ENCODE peak calls at places on chromosomes 16 and 17, in ten cellular contexts. One of them, this sample, is unnamed.

GRCh38 chr16:27374794-27375499 is 27.0 kb upstream of the IL21R start:
- DNase-seq in stimulated activated CD4-positive, alpha-beta T cell treated with anti-CD3 and anti-CD28 coated beads, Interleukin-15, amount 100 ng/mL, for 1 hour: no peak
- DNase-seq in germinal center: peak
- DNase-seq in GM13977: peak
- DNase-seq in HFFc6: peak
- DNase-seq in activated effector memory CD4-positive, alpha-beta T cell treated with Interleukin-2 at 50 U/mL for 16 hours: peak
- DNase-seq in activated CD4-positive, CD25-positive, alpha-beta regulatory T cell: no peak
- DNase-seq in posterior cingulate gyrus: peak
- DNase-seq in T-helper 2 cell: peak
- DNase-seq in CD8-positive, alpha-beta T cell: no peak
- DNase-seq in this sample: peak

GRCh38 chr16:66275795-66276428 is 90.6 kb upstream of the CDH5 start:
- DNase-seq in T-helper 2 cell: no peak
- DNase-seq in germinal center: peak
- DNase-seq in HFFc6: peak
- DNase-seq in activated CD4-positive, CD25-positive, alpha-beta regulatory T cell: no peak
- DNase-seq in activated effector memory CD4-positive, alpha-beta T cell treated with Interleukin-2 at 50 U/mL for 16 hours: no peak
- DNase-seq in stimulated activated CD4-positive, alpha-beta T cell treated with anti-CD3 and anti-CD28 coated beads, Interleukin-15, amount 100 ng/mL, for 1 hour: no peak
- DNase-seq in CD8-positive, alpha-beta T cell: no peak
- DNase-seq in posterior cingulate gyrus: no peak
- DNase-seq in GM13977: peak
- DNase-seq in this sample: peak

GRCh38 chr16:19479302-19479721 is 42.6 kb downstream of the GDE1 start:
- DNase-seq in CD8-positive, alpha-beta T cell: no peak
- DNase-seq in stimulated activated CD4-positive, alpha-beta T cell treated with anti-CD3 and anti-CD28 coated beads, Interleukin-15, amount 100 ng/mL, for 1 hour: no peak
- DNase-seq in posterior cingulate gyrus: no peak
- DNase-seq in T-helper 2 cell: no peak
- DNase-seq in activated CD4-positive, CD25-positive, alpha-beta regulatory T cell: no peak
- DNase-seq in activated effector memory CD4-positive, alpha-beta T cell treated with Interleukin-2 at 50 U/mL for 16 hours: no peak
- DNase-seq in HFFc6: no peak
- DNase-seq in germinal center: no peak
- DNase-seq in GM13977: no peak
- DNase-seq in this sample: no peak

GRCh38 chr17:40922239-40922638 is 15.2 kb downstream of the KRT23 start:
- DNase-seq in GM13977: no peak
- DNase-seq in germinal center: no peak
- DNase-seq in T-helper 2 cell: no peak
- DNase-seq in activated CD4-positive, CD25-positive, alpha-beta regulatory T cell: no peak
- DNase-seq in CD8-positive, alpha-beta T cell: no peak
- DNase-seq in HFFc6: peak
- DNase-seq in stimulated activated CD4-positive, alpha-beta T cell treated with anti-CD3 and anti-CD28 coated beads, Interleukin-15, amount 100 ng/mL, for 1 hour: no peak
- DNase-seq in posterior cingulate gyrus: no peak
- DNase-seq in activated effector memory CD4-positive, alpha-beta T cell treated with Interleukin-2 at 50 U/mL for 16 hours: no peak
- DNase-seq in this sample: no peak

GRCh38 chr16:57945740-57946138 is 25.2 kb downstream of the CNGB1 start:
- DNase-seq in CD8-positive, alpha-beta T cell: no peak
- DNase-seq in stimulated activated CD4-positive, alpha-beta T cell treated with anti-CD3 and anti-CD28 coated beads, Interleukin-15, amount 100 ng/mL, for 1 hour: no peak
- DNase-seq in posterior cingulate gyrus: no peak
- DNase-seq in GM13977: no peak
- DNase-seq in HFFc6: no peak
- DNase-seq in activated effector memory CD4-positive, alpha-beta T cell treated with Interleukin-2 at 50 U/mL for 16 hours: no peak
- DNase-seq in T-helper 2 cell: no peak
- DNase-seq in activated CD4-positive, CD25-positive, alpha-beta regulatory T cell: no peak
- DNase-seq in germinal center: no peak
- DNase-seq in this sample: no peak

GRCh38 chr16:5054876-5055865 is 10.6 kb downstream of the C16orf89 start:
- DNase-seq in posterior cingulate gyrus: no peak
- DNase-seq in activated CD4-positive, CD25-positive, alpha-beta regulatory T cell: no peak
- DNase-seq in germinal center: no peak
- DNase-seq in HFFc6: no peak
- DNase-seq in stimulated activated CD4-positive, alpha-beta T cell treated with anti-CD3 and anti-CD28 coated beads, Interleukin-15, amount 100 ng/mL, for 1 hour: no peak
- DNase-seq in GM13977: no peak
- DNase-seq in T-helper 2 cell: no peak
- DNase-seq in CD8-positive, alpha-beta T cell: no peak
- DNase-seq in activated effector memory CD4-positive, alpha-beta T cell treated with Interleukin-2 at 50 U/mL for 16 hours: no peak
- DNase-seq in this sample: no peak

GRCh38 chr16:84759906-84760305 is 59.9 kb upstream of the CRISPLD2 start:
- DNase-seq in posterior cingulate gyrus: no peak
- DNase-seq in activated CD4-positive, CD25-positive, alpha-beta regulatory T cell: no peak
- DNase-seq in stimulated activated CD4-positive, alpha-beta T cell treated with anti-CD3 and anti-CD28 coated beads, Interleukin-15, amount 100 ng/mL, for 1 hour: no peak
- DNase-seq in germinal center: no peak
- DNase-seq in activated effector memory CD4-positive, alpha-beta T cell treated with Interleukin-2 at 50 U/mL for 16 hours: no peak
- DNase-seq in T-helper 2 cell: no peak
- DNase-seq in CD8-positive, alpha-beta T cell: no peak
- DNase-seq in GM13977: no peak
- DNase-seq in HFFc6: no peak
- DNase-seq in this sample: no peak

GRCh38 chr16:74321356-74321755 is 24.7 kb downstream of the PSMD7 start:
- DNase-seq in CD8-positive, alpha-beta T cell: no peak
- DNase-seq in germinal center: no peak
- DNase-seq in stimulated activated CD4-positive, alpha-beta T cell treated with anti-CD3 and anti-CD28 coated beads, Interleukin-15, amount 100 ng/mL, for 1 hour: no peak
- DNase-seq in activated effector memory CD4-positive, alpha-beta T cell treated with Interleukin-2 at 50 U/mL for 16 hours: no peak
- DNase-seq in T-helper 2 cell: no peak
- DNase-seq in HFFc6: no peak
- DNase-seq in GM13977: no peak
- DNase-seq in activated CD4-positive, CD25-positive, alpha-beta regulatory T cell: no peak
- DNase-seq in posterior cingulate gyrus: no peak
- DNase-seq in this sample: no peak

GRCh38 chr17:73798111-73798748 is 154.0 kb upstream of the SDK2 start:
- DNase-seq in HFFc6: peak
- DNase-seq in activated CD4-positive, CD25-positive, alpha-beta regulatory T cell: no peak
- DNase-seq in germinal center: no peak
- DNase-seq in T-helper 2 cell: no peak
- DNase-seq in GM13977: no peak
- DNase-seq in CD8-positive, alpha-beta T cell: no peak
- DNase-seq in stimulated activated CD4-positive, alpha-beta T cell treated with anti-CD3 and anti-CD28 coated beads, Interleukin-15, amount 100 ng/mL, for 1 hour: no peak
- DNase-seq in posterior cingulate gyrus: no peak
- DNase-seq in activated effector memory CD4-positive, alpha-beta T cell treated with Interleukin-2 at 50 U/mL for 16 hours: no peak
- DNase-seq in this sample: no peak

GRCh38 chr16:54912720-54913119 is 17.9 kb upstream of the IRX5 start:
- DNase-seq in T-helper 2 cell: no peak
- DNase-seq in activated effector memory CD4-positive, alpha-beta T cell treated with Interleukin-2 at 50 U/mL for 16 hours: no peak
- DNase-seq in HFFc6: no peak
- DNase-seq in GM13977: no peak
- DNase-seq in germinal center: no peak
- DNase-seq in CD8-positive, alpha-beta T cell: no peak
- DNase-seq in activated CD4-positive, CD25-positive, alpha-beta regulatory T cell: no peak
- DNase-seq in posterior cingulate gyrus: no peak
- DNase-seq in stimulated activated CD4-positive, alpha-beta T cell treated with anti-CD3 and anti-CD28 coated beads, Interleukin-15, amount 100 ng/mL, for 1 hour: no peak
- DNase-seq in this sample: no peak

GRCh38 chr16:28882476-28883180 is 4.3 kb downstream of the ATP2A1 start:
- DNase-seq in germinal center: no peak
- DNase-seq in activated effector memory CD4-positive, alpha-beta T cell treated with Interleukin-2 at 50 U/mL for 16 hours: no peak
- DNase-seq in HFFc6: no peak
- DNase-seq in T-helper 2 cell: no peak
- DNase-seq in CD8-positive, alpha-beta T cell: no peak
- DNase-seq in posterior cingulate gyrus: no peak
- DNase-seq in GM13977: no peak
- DNase-seq in activated CD4-positive, CD25-positive, alpha-beta regulatory T cell: no peak
- DNase-seq in stimulated activated CD4-positive, alpha-beta T cell treated with anti-CD3 and anti-CD28 coated beads, Interleukin-15, amount 100 ng/mL, for 1 hour: no peak
- DNase-seq in this sample: no peak

GRCh38 chr17:20156196-20157077 is 147.3 kb downstream of the SPECC1 start:
- DNase-seq in activated effector memory CD4-positive, alpha-beta T cell treated with Interleukin-2 at 50 U/mL for 16 hours: no peak
- DNase-seq in posterior cingulate gyrus: peak
- DNase-seq in stimulated activated CD4-positive, alpha-beta T cell treated with anti-CD3 and anti-CD28 coated beads, Interleukin-15, amount 100 ng/mL, for 1 hour: no peak
- DNase-seq in CD8-positive, alpha-beta T cell: no peak
- DNase-seq in activated CD4-positive, CD25-positive, alpha-beta regulatory T cell: peak
- DNase-seq in T-helper 2 cell: no peak
- DNase-seq in germinal center: peak
- DNase-seq in GM13977: peak
- DNase-seq in HFFc6: no peak
- DNase-seq in this sample: peak

GRCh38 chr16:82627811-82628339 is 1.1 kb downstream of the CDH13 start:
- DNase-seq in GM13977: no peak
- DNase-seq in germinal center: no peak
- DNase-seq in activated CD4-positive, CD25-positive, alpha-beta regulatory T cell: no peak
- DNase-seq in activated effector memory CD4-positive, alpha-beta T cell treated with Interleukin-2 at 50 U/mL for 16 hours: no peak
- DNase-seq in stimulated activated CD4-positive, alpha-beta T cell treated with anti-CD3 and anti-CD28 coated beads, Interleukin-15, amount 100 ng/mL, for 1 hour: no peak
- DNase-seq in posterior cingulate gyrus: no peak
- DNase-seq in CD8-positive, alpha-beta T cell: no peak
- DNase-seq in T-helper 2 cell: no peak
- DNase-seq in HFFc6: peak
- DNase-seq in this sample: no peak

GRCh38 chr16:72098936-72099335 is 5.3 kb downstream of the DHX38 start:
- DNase-seq in posterior cingulate gyrus: no peak
- DNase-seq in stimulated activated CD4-positive, alpha-beta T cell treated with anti-CD3 and anti-CD28 coated beads, Interleukin-15, amount 100 ng/mL, for 1 hour: no peak
- DNase-seq in T-helper 2 cell: no peak
- DNase-seq in GM13977: no peak
- DNase-seq in germinal center: no peak
- DNase-seq in CD8-positive, alpha-beta T cell: no peak
- DNase-seq in activated effector memory CD4-positive, alpha-beta T cell treated with Interleukin-2 at 50 U/mL for 16 hours: no peak
- DNase-seq in activated CD4-positive, CD25-positive, alpha-beta regulatory T cell: no peak
- DNase-seq in HFFc6: no peak
- DNase-seq in this sample: no peak

GRCh38 chr17:68355093-68355492 is 63.8 kb downstream of the ARSG start:
- DNase-seq in germinal center: no peak
- DNase-seq in HFFc6: peak
- DNase-seq in posterior cingulate gyrus: no peak
- DNase-seq in CD8-positive, alpha-beta T cell: no peak
- DNase-seq in activated CD4-positive, CD25-positive, alpha-beta regulatory T cell: no peak
- DNase-seq in GM13977: no peak
- DNase-seq in activated effector memory CD4-positive, alpha-beta T cell treated with Interleukin-2 at 50 U/mL for 16 hours: no peak
- DNase-seq in T-helper 2 cell: no peak
- DNase-seq in stimulated activated CD4-positive, alpha-beta T cell treated with anti-CD3 and anti-CD28 coated beads, Interleukin-15, amount 100 ng/mL, for 1 hour: no peak
- DNase-seq in this sample: no peak

GRCh38 chr17:9696279-9697044 is 51.1 kb downstream of the USP43 start:
- DNase-seq in activated effector memory CD4-positive, alpha-beta T cell treated with Interleukin-2 at 50 U/mL for 16 hours: no peak
- DNase-seq in germinal center: no peak
- DNase-seq in T-helper 2 cell: no peak
- DNase-seq in CD8-positive, alpha-beta T cell: no peak
- DNase-seq in posterior cingulate gyrus: no peak
- DNase-seq in activated CD4-positive, CD25-positive, alpha-beta regulatory T cell: no peak
- DNase-seq in GM13977: no peak
- DNase-seq in HFFc6: no peak
- DNase-seq in stimulated activated CD4-positive, alpha-beta T cell treated with anti-CD3 and anti-CD28 coated beads, Interleukin-15, amount 100 ng/mL, for 1 hour: no peak
- DNase-seq in this sample: no peak

GRCh38 chr16:86444274-86445060 is 65.9 kb upstream of the FOXF1 start:
- DNase-seq in stimulated activated CD4-positive, alpha-beta T cell treated with anti-CD3 and anti-CD28 coated beads, Interleukin-15, amount 100 ng/mL, for 1 hour: no peak
- DNase-seq in germinal center: no peak
- DNase-seq in T-helper 2 cell: no peak
- DNase-seq in activated CD4-positive, CD25-positive, alpha-beta regulatory T cell: no peak
- DNase-seq in GM13977: no peak
- DNase-seq in CD8-positive, alpha-beta T cell: no peak
- DNase-seq in activated effector memory CD4-positive, alpha-beta T cell treated with Interleukin-2 at 50 U/mL for 16 hours: no peak
- DNase-seq in posterior cingulate gyrus: no peak
- DNase-seq in HFFc6: no peak
- DNase-seq in this sample: no peak

GRCh38 chr16:77387810-77388209 is 47.0 kb downstream of the ADAMTS18 start:
- DNase-seq in activated effector memory CD4-positive, alpha-beta T cell treated with Interleukin-2 at 50 U/mL for 16 hours: no peak
- DNase-seq in germinal center: no peak
- DNase-seq in GM13977: no peak
- DNase-seq in HFFc6: no peak
- DNase-seq in T-helper 2 cell: no peak
- DNase-seq in posterior cingulate gyrus: no peak
- DNase-seq in CD8-positive, alpha-beta T cell: no peak
- DNase-seq in stimulated activated CD4-positive, alpha-beta T cell treated with anti-CD3 and anti-CD28 coated beads, Interleukin-15, amount 100 ng/mL, for 1 hour: no peak
- DNase-seq in activated CD4-positive, CD25-positive, alpha-beta regulatory T cell: no peak
- DNase-seq in this sample: no peak

GRCh38 chr17:78342438-78343098 is 17.3 kb downstream of the SOCS3 start:
- DNase-seq in GM13977: peak
- DNase-seq in germinal center: no peak
- DNase-seq in T-helper 2 cell: no peak
- DNase-seq in stimulated activated CD4-positive, alpha-beta T cell treated with anti-CD3 and anti-CD28 coated beads, Interleukin-15, amount 100 ng/mL, for 1 hour: no peak
- DNase-seq in HFFc6: peak
- DNase-seq in activated effector memory CD4-positive, alpha-beta T cell treated with Interleukin-2 at 50 U/mL for 16 hours: no peak
- DNase-seq in posterior cingulate gyrus: no peak
- DNase-seq in CD8-positive, alpha-beta T cell: no peak
- DNase-seq in activated CD4-positive, CD25-positive, alpha-beta regulatory T cell: no peak
- DNase-seq in this sample: no peak

GRCh38 chr17:57898487-57899311 is 48.9 kb upstream of the MRPS23 start:
- DNase-seq in germinal center: no peak
- DNase-seq in stimulated activated CD4-positive, alpha-beta T cell treated with anti-CD3 and anti-CD28 coated beads, Interleukin-15, amount 100 ng/mL, for 1 hour: no peak
- DNase-seq in activated CD4-positive, CD25-positive, alpha-beta regulatory T cell: no peak
- DNase-seq in GM13977: no peak
- DNase-seq in T-helper 2 cell: no peak
- DNase-seq in HFFc6: peak
- DNase-seq in activated effector memory CD4-positive, alpha-beta T cell treated with Interleukin-2 at 50 U/mL for 16 hours: no peak
- DNase-seq in posterior cingulate gyrus: peak
- DNase-seq in CD8-positive, alpha-beta T cell: no peak
- DNase-seq in this sample: no peak

GRCh38 chr17:17712268-17712924 is 31.1 kb downstream of the RAI1 start:
- DNase-seq in stimulated activated CD4-positive, alpha-beta T cell treated with anti-CD3 and anti-CD28 coated beads, Interleukin-15, amount 100 ng/mL, for 1 hour: no peak
- DNase-seq in activated CD4-positive, CD25-positive, alpha-beta regulatory T cell: no peak
- DNase-seq in HFFc6: peak
- DNase-seq in posterior cingulate gyrus: no peak
- DNase-seq in T-helper 2 cell: no peak
- DNase-seq in CD8-positive, alpha-beta T cell: no peak
- DNase-seq in GM13977: peak
- DNase-seq in activated effector memory CD4-positive, alpha-beta T cell treated with Interleukin-2 at 50 U/mL for 16 hours: no peak
- DNase-seq in germinal center: no peak
- DNase-seq in this sample: peak

GRCh38 chr16:10806698-10807097 is 11.9 kb downstream of the TVP23A start:
- DNase-seq in stimulated activated CD4-positive, alpha-beta T cell treated with anti-CD3 and anti-CD28 coated beads, Interleukin-15, amount 100 ng/mL, for 1 hour: no peak
- DNase-seq in activated CD4-positive, CD25-positive, alpha-beta regulatory T cell: no peak
- DNase-seq in germinal center: no peak
- DNase-seq in activated effector memory CD4-positive, alpha-beta T cell treated with Interleukin-2 at 50 U/mL for 16 hours: no peak
- DNase-seq in CD8-positive, alpha-beta T cell: no peak
- DNase-seq in HFFc6: no peak
- DNase-seq in T-helper 2 cell: no peak
- DNase-seq in posterior cingulate gyrus: no peak
- DNase-seq in GM13977: no peak
- DNase-seq in this sample: no peak

GRCh38 chr16:19840524-19841110 is 44.0 kb downstream of the GPRC5B start:
- DNase-seq in GM13977: no peak
- DNase-seq in HFFc6: no peak
- DNase-seq in germinal center: no peak
- DNase-seq in CD8-positive, alpha-beta T cell: no peak
- DNase-seq in T-helper 2 cell: no peak
- DNase-seq in posterior cingulate gyrus: no peak
- DNase-seq in activated CD4-positive, CD25-positive, alpha-beta regulatory T cell: no peak
- DNase-seq in stimulated activated CD4-positive, alpha-beta T cell treated with anti-CD3 and anti-CD28 coated beads, Interleukin-15, amount 100 ng/mL, for 1 hour: no peak
- DNase-seq in activated effector memory CD4-positive, alpha-beta T cell treated with Interleukin-2 at 50 U/mL for 16 hours: no peak
- DNase-seq in this sample: no peak

GRCh38 chr17:50361561-50362480 is 11.2 kb downstream of the MRPL27 start:
- DNase-seq in stimulated activated CD4-positive, alpha-beta T cell treated with anti-CD3 and anti-CD28 coated beads, Interleukin-15, amount 100 ng/mL, for 1 hour: peak
- DNase-seq in activated CD4-positive, CD25-positive, alpha-beta regulatory T cell: peak
- DNase-seq in T-helper 2 cell: peak
- DNase-seq in GM13977: peak
- DNase-seq in germinal center: peak
- DNase-seq in HFFc6: peak
- DNase-seq in CD8-positive, alpha-beta T cell: peak
- DNase-seq in activated effector memory CD4-positive, alpha-beta T cell treated with Interleukin-2 at 50 U/mL for 16 hours: peak
- DNase-seq in posterior cingulate gyrus: peak
- DNase-seq in this sample: peak

GRCh38 chr17:27856676-27857429 is 36.3 kb downstream of the LYRM9 start:
- DNase-seq in activated CD4-positive, CD25-positive, alpha-beta regulatory T cell: no peak
- DNase-seq in T-helper 2 cell: no peak
- DNase-seq in posterior cingulate gyrus: no peak
- DNase-seq in stimulated activated CD4-positive, alpha-beta T cell treated with anti-CD3 and anti-CD28 coated beads, Interleukin-15, amount 100 ng/mL, for 1 hour: no peak
- DNase-seq in CD8-positive, alpha-beta T cell: no peak
- DNase-seq in HFFc6: no peak
- DNase-seq in GM13977: no peak
- DNase-seq in germinal center: no peak
- DNase-seq in activated effector memory CD4-positive, alpha-beta T cell treated with Interleukin-2 at 50 U/mL for 16 hours: no peak
- DNase-seq in this sample: no peak

GRCh38 chr17:14214271-14214670 is 22.4 kb downstream of the CDRT15 start:
- DNase-seq in stimulated activated CD4-positive, alpha-beta T cell treated with anti-CD3 and anti-CD28 coated beads, Interleukin-15, amount 100 ng/mL, for 1 hour: no peak
- DNase-seq in CD8-positive, alpha-beta T cell: no peak
- DNase-seq in GM13977: no peak
- DNase-seq in germinal center: no peak
- DNase-seq in activated CD4-positive, CD25-positive, alpha-beta regulatory T cell: no peak
- DNase-seq in activated effector memory CD4-positive, alpha-beta T cell treated with Interleukin-2 at 50 U/mL for 16 hours: no peak
- DNase-seq in HFFc6: peak
- DNase-seq in posterior cingulate gyrus: no peak
- DNase-seq in T-helper 2 cell: no peak
- DNase-seq in this sample: no peak

GRCh38 chr16:11410382-11411058 is 65.3 kb downstream of the RMI2 start:
- DNase-seq in stimulated activated CD4-positive, alpha-beta T cell treated with anti-CD3 and anti-CD28 coated beads, Interleukin-15, amount 100 ng/mL, for 1 hour: no peak
- DNase-seq in activated CD4-positive, CD25-positive, alpha-beta regulatory T cell: no peak
- DNase-seq in HFFc6: no peak
- DNase-seq in posterior cingulate gyrus: peak
- DNase-seq in germinal center: no peak
- DNase-seq in CD8-positive, alpha-beta T cell: no peak
- DNase-seq in T-helper 2 cell: no peak
- DNase-seq in GM13977: no peak
- DNase-seq in activated effector memory CD4-positive, alpha-beta T cell treated with Interleukin-2 at 50 U/mL for 16 hours: no peak
- DNase-seq in this sample: no peak

GRCh38 chr17:42720996-42721583 is 23.8 kb downstream of the EZH1 start:
- DNase-seq in T-helper 2 cell: peak
- DNase-seq in CD8-positive, alpha-beta T cell: no peak
- DNase-seq in germinal center: peak
- DNase-seq in activated CD4-positive, CD25-positive, alpha-beta regulatory T cell: peak
- DNase-seq in activated effector memory CD4-positive, alpha-beta T cell treated with Interleukin-2 at 50 U/mL for 16 hours: no peak
- DNase-seq in HFFc6: peak
- DNase-seq in posterior cingulate gyrus: no peak
- DNase-seq in stimulated activated CD4-positive, alpha-beta T cell treated with anti-CD3 and anti-CD28 coated beads, Interleukin-15, amount 100 ng/mL, for 1 hour: no peak
- DNase-seq in GM13977: peak
- DNase-seq in this sample: peak

This sample was measured in GM10248.